ENCODE peak calls at places on chromosomes 13 and 19, in six cellular contexts. H is CD14-positive monocyte; U is activated T-helper 1 cell treated with anti-CD3 and anti-CD28 coated beads, Interleukin-2, amount 50 U/mL, for 16 hours; S is stimulated activated CD4-positive, alpha-beta T cell treated with anti-CD3 and anti-CD28 coated beads, TNF-alpha, amount 100 ng/mL, for 24 hours; C is activated CD4-positive, alpha-beta T cell treated with anti-CD3 and anti-CD28 coated beads for 24 hours; E is progenitor cell of endocrine pancreas. I is an unnamed sample.

GRCh38 chr19:10422846-10423245 is 2.5 kb downstream of the PDE4A start:
- DNase-seq in C (no peak), S (no peak), E (no peak), H (no peak), U (no peak), I (no peak)

GRCh38 chr13:102195566-102196462 is 206.0 kb downstream of the FGF14 start:
- DNase-seq in S (no peak), C (no peak), U (no peak), H (no peak), E (no peak), I (no peak)

GRCh38 chr19:38877781-38878574 is at the start of gene RINL:
- DNase-seq in U (peak), H (peak), S (peak), E (no peak), C (peak), I (no peak)

GRCh38 chr13:109998808-109999528 is 212.6 kb upstream of the IRS2 start:
- DNase-seq in S (no peak), C (no peak), H (no peak), E (no peak), U (no peak), I (peak)

GRCh38 chr19:13033819-13034611 is 38.7 kb downstream of the NFIX start:
- DNase-seq in E (no peak), C (no peak), H (no peak), U (no peak), S (peak), I (no peak)

GRCh38 chr13:51148952-51149573 is 38.0 kb upstream of the C13orf42 start:
- DNase-seq in H (no peak), U (no peak), C (no peak), S (no peak), E (no peak), I (peak)

GRCh38 chr19:39470724-39471339 is 9.8 kb upstream of the TIMM50 start:
- DNase-seq in E (no peak), U (no peak), S (no peak), C (no peak), H (no peak), I (peak)

GRCh38 chr13:30976041-30976440 is 43.6 kb downstream of the TEX26 start:
- DNase-seq in U (no peak), E (no peak), H (no peak), S (no peak), C (no peak), I (no peak)

GRCh38 chr13:78586706-78587105 is 16.6 kb downstream of the POU4F1 start:
- DNase-seq in U (no peak), C (no peak), E (no peak), H (no peak), S (no peak), I (no peak)

GRCh38 chr19:273393-273792 is 17.8 kb downstream of the PLPP2 start:
- DNase-seq in H (no peak), E (no peak), C (no peak), S (no peak), U (no peak), I (no peak)

GRCh38 chr19:2231621-2232221 is 4.4 kb downstream of the PLEKHJ1 start:
- DNase-seq in H (no peak), S (no peak), U (no peak), C (no peak), E (no peak), I (no peak)

I was measured in brain microvascular endothelial cell.